ENCODE peak calls at places on chromosomes 4 and X, in six cellular contexts. L is cardiac fibroblast, T is skeletal muscle cell, F is upper lobe of right lung, W is PC-3, K is AG10803. Y is an unnamed sample.
A peak's percentile ranks its signal among the peaks of the same experiment; 100 is the strongest.

GRCh38 chrX:115344885-115345653 is 55.6 kb downstream of the LUZP4 start:
- DNase-seq in L (peak; percentile 96), T (peak; percentile 93), F (peak; percentile 87), W (peak; percentile 86), K (peak; percentile 96), Y (peak; percentile 71)

GRCh38 chr4:52560844-52561280 is 98.2 kb downstream of the USP46 start:
- DNase-seq in L (peak; percentile 46), T (peak; percentile 48), F (no peak), W (no peak), K (peak; percentile 74), Y (no peak)

GRCh38 chr4:64417974-64418373 is 8.7 kb upstream of the TECRL start:
- DNase-seq in L (no peak), T (peak; percentile 6), F (no peak), W (peak; percentile 73), K (no peak), Y (no peak)

GRCh38 chrX:40262641-40263560 is 165.1 kb upstream of the BCOR start:
- DNase-seq in L (peak; percentile 64), T (no peak), F (no peak), W (peak; percentile 37), K (peak; percentile 72), Y (peak; percentile 16)

GRCh38 chrX:3006500-3006899 is at the start of gene ARSH:
- DNase-seq in L (no peak), T (no peak), F (no peak), W (no peak), K (no peak), Y (no peak)

GRCh38 chr4:33941854-33942253 is 2302.5 kb downstream of the ARAP2 start:
- DNase-seq in L (peak; percentile 8), T (no peak), F (no peak), W (no peak), K (no peak), Y (no peak)

GRCh38 chr4:26819478-26819877 is 41.2 kb upstream of the STIM2 start:
- DNase-seq in L (no peak), T (no peak), F (no peak), W (no peak), K (no peak), Y (no peak)

GRCh38 chr4:185383451-185383850 is 12.3 kb downstream of the LRP2BP start:
- DNase-seq in L (no peak), T (no peak), F (no peak), W (peak; percentile 82), K (no peak), Y (no peak)

GRCh38 chr4:164023214-164023613 is 528.7 kb downstream of the TMA16 start:
- DNase-seq in L (no peak), T (no peak), F (no peak), W (no peak), K (no peak), Y (no peak)

GRCh38 chr4:26005764-26006163 is 91.7 kb downstream of the SMIM20 start:
- DNase-seq in L (no peak), T (no peak), F (no peak), W (no peak), K (no peak), Y (no peak)

GRCh38 chrX:108285361-108285760 is 152.9 kb downstream of the COL4A6 start:
- DNase-seq in L (no peak), T (no peak), F (no peak), W (no peak), K (no peak), Y (no peak)

GRCh38 chrX:87409113-87409841 is 108.3 kb upstream of the KLHL4 start:
- DNase-seq in L (peak; percentile 91), T (peak; percentile 82), F (peak; percentile 69), W (peak; percentile 87), K (no peak), Y (no peak)

GRCh38 chr4:147019061-147019460 is 73.4 kb upstream of the TTC29 start:
- DNase-seq in L (peak; percentile 82), T (peak; percentile 13), F (peak; percentile 71), W (peak; percentile 72), K (peak; percentile 58), Y (no peak)

GRCh38 chr4:108044951-108045686 is 55.4 kb downstream of the HADH start:
- DNase-seq in L (peak; percentile 44), T (no peak), F (no peak), W (peak; percentile 56), K (no peak), Y (no peak)

GRCh38 chrX:108313662-108314061 is 124.6 kb downstream of the COL4A6 start:
- DNase-seq in L (peak; percentile 60), T (no peak), F (no peak), W (peak; percentile 77), K (no peak), Y (no peak)

GRCh38 chr4:101128473-101128872 is 218.9 kb downstream of the PPP3CA start:
- DNase-seq in L (no peak), T (no peak), F (peak; percentile 60), W (no peak), K (no peak), Y (no peak)

GRCh38 chrX:11273544-11273943 is 19.7 kb upstream of the AMELX start:
- DNase-seq in L (peak; percentile 24), T (no peak), F (no peak), W (peak; percentile 41), K (peak; percentile 24), Y (peak; percentile 19)

GRCh38 chr4:148238086-148238485 is 204.1 kb downstream of the NR3C2 start:
- DNase-seq in L (peak; percentile 77), T (no peak), F (no peak), W (no peak), K (peak; percentile 43), Y (no peak)

GRCh38 chrX:68536884-68537283 is 38.0 kb downstream of the YIPF6 start:
- DNase-seq in L (no peak), T (no peak), F (no peak), W (no peak), K (no peak), Y (no peak)

GRCh38 chr4:1187182-1187581 is 14.8 kb upstream of the SPON2 start:
- DNase-seq in L (no peak), T (no peak), F (no peak), W (no peak), K (no peak), Y (no peak)

GRCh38 chr4:905485-906214 is 26.5 kb downstream of the GAK start:
- DNase-seq in L (no peak), T (no peak), F (no peak), W (no peak), K (peak; percentile 43), Y (no peak)

GRCh38 chr4:73257995-73258667 is 467 bp downstream of the ANKRD17 start:
- DNase-seq in L (peak; percentile 27), T (peak; percentile 12), F (no peak), W (peak; percentile 35), K (peak; percentile 15), Y (no peak)

DNA sequence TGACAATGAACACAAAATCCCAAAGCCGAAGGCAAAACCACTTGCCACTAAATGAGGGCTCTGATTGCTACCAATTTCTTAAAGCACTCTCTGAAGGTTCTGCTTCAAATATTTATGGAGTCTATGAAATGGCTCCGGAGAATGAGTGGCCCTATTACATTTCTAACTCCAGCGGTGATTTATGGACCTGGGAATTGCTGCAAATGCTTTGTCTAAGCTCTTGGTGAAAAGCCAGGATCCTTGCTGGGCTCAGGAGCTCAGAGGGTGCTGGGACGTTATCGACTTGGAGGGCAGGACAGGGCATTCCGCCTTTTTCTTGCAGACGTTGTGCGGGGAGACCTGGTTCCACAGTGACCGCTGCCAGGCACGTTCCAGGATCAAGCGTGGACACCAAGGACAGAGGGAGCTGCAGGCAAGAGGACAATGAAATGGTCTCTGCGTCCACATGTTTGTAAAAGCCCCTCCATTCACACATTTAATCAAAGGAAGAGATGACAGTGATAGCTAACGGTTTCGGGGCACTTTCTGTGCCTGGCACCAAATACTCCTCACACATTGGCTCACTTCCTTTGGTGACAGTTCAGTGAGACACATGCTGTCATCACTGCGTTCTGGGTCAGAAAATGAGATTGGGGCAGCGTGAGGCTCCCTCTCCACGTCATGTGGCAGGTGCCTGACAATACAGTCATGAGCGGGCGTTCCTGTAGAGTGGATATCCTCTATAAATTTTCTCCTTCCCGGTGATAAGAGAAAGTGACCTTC is 58.8 kb downstream of the C4orf50 start:
- DNase-seq in L (no peak), T (no peak), F (peak; percentile 49), W (no peak), K (no peak), Y (no peak)
- H3K4me3 ChIP-seq in L (no peak overlapping the region), T (no peak overlapping the region), F (no peak overlapping the region), W (no peak overlapping the region), K (no peak overlapping the region), Y (no peak overlapping the region)

GRCh38 chr4:70734971-70735370 is 13.2 kb downstream of the RUFY3 start:
- DNase-seq in L (no peak), T (no peak), F (no peak), W (no peak), K (no peak), Y (no peak)
- H3K4me3 ChIP-seq in L (peak overlapping the region; percentile 27), T (peak overlapping the region; percentile 37), F (peak overlapping the region; percentile 41), W (peak overlapping the region; percentile 65), K (peak overlapping the region; percentile 54), Y (peak overlapping the region; percentile 31)

DNA sequence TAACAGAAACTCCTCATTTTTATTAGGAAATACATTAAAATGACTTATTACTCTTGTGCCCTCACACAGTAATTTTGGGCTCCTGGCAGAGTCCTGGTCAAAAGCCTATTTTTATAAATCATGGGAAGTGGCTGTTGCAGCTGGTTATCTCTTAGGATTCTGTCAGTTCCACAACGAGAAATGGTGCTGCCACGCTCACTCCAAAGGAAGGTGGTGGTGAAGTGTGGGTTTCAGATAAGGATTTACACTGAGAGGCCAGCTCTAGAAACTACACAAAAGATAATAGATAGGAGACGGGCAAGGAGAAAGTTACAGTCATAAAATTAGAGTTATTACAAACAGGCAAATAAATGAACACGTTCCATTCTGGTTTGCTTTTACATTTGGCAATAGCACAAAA is 159.1 kb upstream of the FAM241A start:
- DNase-seq in L (no peak), T (no peak), F (no peak), W (no peak), K (no peak), Y (no peak)
- H3K4me3 ChIP-seq in L (no peak overlapping the region), T (no peak overlapping the region), F (no peak overlapping the region), W (no peak overlapping the region), K (no peak overlapping the region), Y (no peak overlapping the region)

GRCh38 chr4:118586357-118586790 is 98.8 kb upstream of the METTL14 start:
- DNase-seq in L (no peak), T (peak; percentile 3), F (no peak), W (no peak), K (peak; percentile 30), Y (no peak)
- H3K4me3 ChIP-seq in L (no peak overlapping the region), T (no peak overlapping the region), F (no peak overlapping the region), W (no peak overlapping the region), K (no peak overlapping the region), Y (no peak overlapping the region)

GRCh38 chr4:176883681-176884418 is 91.1 kb upstream of the VEGFC start:
- DNase-seq in L (peak; percentile 87), T (peak; percentile 89), F (no peak), W (peak; percentile 93), K (peak; percentile 96), Y (peak; percentile 98)
- H3K4me3 ChIP-seq in L (no peak overlapping the region), T (no peak overlapping the region), F (no peak overlapping the region), W (peak overlapping the region; percentile 36), K (peak overlapping the region; percentile 3), Y (no peak overlapping the region)

GRCh38 chr4:180823116-180823515 is 1420.1 kb upstream of the TENM3 start:
- DNase-seq in L (no peak), T (no peak), F (no peak), W (no peak), K (peak; percentile 73), Y (no peak)

GRCh38 chr4:180827610-180828009 is 1415.6 kb upstream of the TENM3 start:
- DNase-seq in L (peak; percentile 16), T (peak; percentile 13), F (no peak), W (peak; percentile 23), K (peak; percentile 5), Y (no peak)

GRCh38 chr4:180828455-180829018 is 1414.7 kb upstream of the TENM3 start:
- DNase-seq in L (peak; percentile 79), T (peak; percentile 60), F (no peak), W (peak; percentile 73), K (peak; percentile 79), Y (peak; percentile 22)

GRCh38 chr4:180832086-180832485 is 1411.1 kb upstream of the TENM3 start:
- DNase-seq in L (no peak), T (no peak), F (no peak), W (peak; percentile 15), K (no peak), Y (no peak)

GRCh38 chr4:180827193-180827592 is 1416.0 kb upstream of the TENM3 start:
- DNase-seq in L (peak; percentile 28), T (no peak), F (no peak), W (peak; percentile 3), K (peak; percentile 23), Y (no peak)
- H3K4me3 ChIP-seq in L (peak overlapping the region; percentile 14), T (peak overlapping the region; percentile 29), F (peak overlapping the region; percentile 41), W (peak overlapping the region; percentile 63), K (peak overlapping the region; percentile 60), Y (peak overlapping the region; percentile 25)